ENCODE peak calls at places on chromosomes 4 and X, in ten cellular contexts. J, K, S, Z, Q, M, D, Y, F and W are unnamed samples.

GRCh38 chr4:130576218-130576617 is 1480.3 kb downstream of the C4orf33 start:
- DNase-seq in J (no peak), K (no peak), S (no peak), Z (no peak), Q (no peak), M (no peak), D (no peak), Y (no peak), F (no peak), W (no peak)

GRCh38 chrX:72247206-72247944 is 8.5 kb upstream of the ERCC6L start:
- DNase-seq in J (peak), K (no peak), S (peak), Z (no peak), Q (no peak), M (peak), D (peak), Y (no peak), F (no peak), W (no peak)

GRCh38 chr4:20074450-20074849 is 177.3 kb upstream of the SLIT2 start:
- DNase-seq in J (no peak), K (no peak), S (peak), Z (no peak), Q (no peak), M (no peak), D (peak), Y (no peak), F (no peak), W (no peak)

GRCh38 chr4:72665376-72665978 is 96.5 kb upstream of the ADAMTS3 start:
- DNase-seq in J (no peak), K (no peak), S (no peak), Z (no peak), Q (peak), M (no peak), D (no peak), Y (no peak), F (no peak), W (no peak)

GRCh38 chr4:3871181-3871852 is 105.1 kb downstream of the ADRA2C start:
- DNase-seq in J (peak), K (no peak), S (no peak), Z (no peak), Q (no peak), M (peak), D (no peak), Y (no peak), F (no peak), W (no peak)

GRCh38 chr4:182280439-182281111 is 37.4 kb downstream of the TENM3 start:
- DNase-seq in J (no peak), K (no peak), S (peak), Z (no peak), Q (no peak), M (no peak), D (no peak), Y (no peak), F (no peak), W (no peak)

GRCh38 chrX:152658302-152658701 is 20.6 kb downstream of the GABRQ start:
- DNase-seq in J (no peak), K (no peak), S (no peak), Z (no peak), Q (peak), M (no peak), D (no peak), Y (no peak), F (no peak), W (no peak)

GRCh38 chrX:130594453-130594916 is 192.7 kb downstream of the RBMX2 start:
- DNase-seq in J (no peak), K (no peak), S (no peak), Z (no peak), Q (no peak), M (no peak), D (no peak), Y (no peak), F (no peak), W (no peak)

GRCh38 chrX:46782034-46782433 is 23.1 kb upstream of the SLC9A7 start:
- DNase-seq in J (no peak), K (no peak), S (no peak), Z (no peak), Q (no peak), M (no peak), D (no peak), Y (no peak), F (no peak), W (no peak)

DNA sequence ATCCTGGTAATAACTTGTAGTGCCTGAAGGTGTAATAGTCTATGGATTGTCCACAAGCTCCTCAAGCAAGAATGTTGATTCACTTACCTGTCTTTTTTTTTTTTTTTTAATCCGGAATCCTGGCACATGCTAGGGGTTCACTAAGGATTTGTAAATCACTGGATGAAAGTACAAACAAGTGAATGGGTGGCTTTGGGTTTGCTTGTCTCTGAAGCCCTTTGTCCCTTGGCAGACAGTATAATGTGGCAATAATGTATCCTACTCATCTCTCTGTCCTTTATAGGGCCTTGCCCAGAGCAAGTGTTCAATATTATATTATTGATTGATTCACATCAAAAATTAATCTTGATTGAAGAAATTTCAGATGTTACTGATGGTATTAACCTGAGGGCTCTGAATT is 334.0 kb upstream of the CPEB2 start:
- DNase-seq in J (no peak), K (no peak), S (no peak), Z (no peak), Q (no peak), M (no peak), D (no peak), Y (no peak), F (no peak), W (no peak)
- TF ChIP-seq POLR2A in J (no peak), K (no peak), S (no peak), Z (no peak), Q (no peak), M (no peak), D (no peak), Y (no peak), F (no peak), W (no peak)

DNA sequence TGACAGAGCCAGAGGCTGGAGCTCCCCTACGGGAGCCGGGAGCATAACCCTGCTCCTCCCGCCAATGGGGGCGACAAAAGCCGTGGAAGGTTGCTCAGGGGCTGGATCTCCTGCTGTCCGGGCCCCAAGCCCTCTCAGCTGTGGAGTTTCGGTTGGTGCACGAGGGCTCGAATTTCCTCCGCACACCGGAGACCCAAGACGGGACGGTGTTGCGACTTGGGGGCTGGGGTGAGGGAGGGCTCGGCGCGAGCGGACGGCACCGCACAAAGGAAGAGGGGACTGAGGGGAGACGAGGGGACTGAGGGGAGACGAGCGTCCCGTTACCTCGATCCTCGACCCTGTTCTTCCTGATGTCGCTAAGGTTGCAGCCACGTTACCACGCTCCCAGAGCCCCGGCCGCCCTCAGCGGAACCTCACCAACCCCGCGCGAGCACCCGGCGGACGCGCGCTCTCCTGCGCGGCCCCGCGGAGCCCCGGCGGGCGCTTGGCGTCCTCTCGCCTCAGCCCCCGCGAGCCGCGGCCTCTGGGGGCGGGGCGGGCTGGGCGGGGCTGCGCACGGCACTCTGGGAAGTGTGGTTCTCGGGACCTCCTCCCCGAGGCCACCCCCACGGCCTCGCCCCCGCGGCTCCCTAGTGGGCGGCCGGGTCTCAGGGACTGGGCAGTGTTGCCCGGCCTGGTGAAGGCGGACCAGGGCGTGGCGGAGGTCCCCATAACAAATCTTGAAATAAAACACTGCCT is at the start of gene KLHL8:
- DNase-seq in J (peak), K (peak), S (peak), Z (peak), Q (peak), M (peak), D (peak), Y (peak), F (peak), W (peak)
- TF ChIP-seq POLR2A in J (peak), K (peak), S (peak), Z (no peak), Q (peak), M (no peak), D (peak), Y (peak), F (peak), W (peak)

DNA sequence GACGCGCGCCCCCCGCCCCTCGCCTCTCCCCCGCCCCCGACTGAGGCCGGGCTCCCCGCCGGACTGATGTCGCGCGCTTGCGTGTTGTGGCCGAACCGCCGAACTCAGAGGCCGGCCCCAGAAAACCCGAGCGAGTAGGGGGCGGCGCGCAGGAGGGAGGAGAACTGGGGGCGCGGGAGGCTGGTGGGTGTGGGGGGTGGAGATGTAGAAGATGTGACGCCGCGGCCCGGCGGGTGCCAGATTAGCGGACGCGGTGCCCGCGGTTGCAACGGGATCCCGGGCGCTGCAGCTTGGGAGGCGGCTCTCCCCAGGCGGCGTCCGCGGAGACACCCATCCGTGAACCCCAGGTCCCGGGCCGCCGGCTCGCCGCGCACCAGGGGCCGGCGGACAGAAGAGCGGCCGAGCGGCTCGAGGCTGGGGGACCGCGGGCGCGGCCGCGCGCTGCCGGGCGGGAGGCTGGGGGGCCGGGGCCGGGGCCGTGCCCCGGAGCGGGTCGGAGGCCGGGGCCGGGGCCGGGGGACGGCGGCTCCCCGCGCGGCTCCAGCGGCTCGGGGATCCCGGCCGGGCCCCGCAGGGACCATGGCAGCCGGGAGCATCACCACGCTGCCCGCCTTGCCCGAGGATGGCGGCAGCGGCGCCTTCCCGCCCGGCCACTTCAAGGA is at the start of gene FGF2:
- DNase-seq in J (peak), K (peak), S (peak), Z (peak), Q (peak), M (peak), D (peak), Y (peak), F (peak), W (no peak)
- TF ChIP-seq POLR2A in J (no peak), K (no peak), S (peak), Z (no peak), Q (no peak), M (no peak), D (peak), Y (no peak), F (no peak), W (peak)

DNA sequence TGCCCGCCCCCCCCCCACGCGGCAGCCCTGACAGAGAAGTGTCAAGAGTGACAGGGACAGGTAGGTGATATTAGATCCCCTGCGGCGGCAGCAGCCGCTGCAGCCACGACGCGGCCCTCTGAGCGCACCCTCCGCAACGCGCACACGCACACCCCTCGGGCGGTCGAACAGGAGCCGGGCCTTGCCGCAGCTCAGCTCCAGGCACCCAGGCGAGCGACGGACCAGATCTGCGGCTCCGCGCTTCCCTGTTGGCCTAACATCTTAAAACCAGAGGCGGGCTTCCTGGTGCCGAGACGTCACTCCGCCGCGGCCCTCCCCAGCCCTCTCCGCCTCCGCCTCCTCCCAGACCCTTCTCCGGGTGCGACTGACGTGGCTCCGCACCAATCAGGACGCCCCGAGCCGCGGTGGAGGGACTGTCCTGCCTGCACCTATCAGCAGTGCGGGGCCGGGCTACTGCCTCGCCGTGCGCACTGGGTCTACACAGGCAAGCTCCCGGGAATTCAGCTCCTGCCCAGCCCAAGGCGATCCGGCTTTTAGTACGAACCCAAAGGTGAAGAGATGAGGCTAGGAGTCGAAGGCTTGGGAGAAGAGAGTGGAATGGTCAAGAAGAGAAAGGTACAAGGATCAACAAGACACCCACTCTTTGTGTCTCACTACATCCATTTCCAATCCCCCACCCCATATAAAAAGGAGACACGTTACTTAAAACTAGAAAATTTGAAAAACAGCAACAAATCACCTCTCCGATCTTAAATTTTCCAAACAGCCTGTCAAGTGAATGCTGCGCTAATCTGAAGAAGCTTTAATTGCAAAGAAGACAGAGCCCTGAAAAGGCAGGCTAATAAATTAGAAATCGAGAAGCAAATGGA is at the start of gene PITX2:
- DNase-seq in J (peak), K (no peak), S (peak), Z (peak), Q (no peak), M (peak), D (peak), Y (peak), F (peak), W (no peak)
- TF ChIP-seq POLR2A in J (no peak), K (peak), S (no peak), Z (no peak), Q (no peak), M (no peak), D (no peak), Y (no peak), F (no peak), W (no peak)

GRCh38 chrX:10597871-10598270 is 22.5 kb downstream of the MID1 start:
- DNase-seq in J (no peak), K (no peak), S (peak), Z (no peak), Q (peak), M (no peak), D (peak), Y (no peak), F (no peak), W (no peak)
- TF ChIP-seq POLR2A in J (no peak), K (no peak), S (no peak), Z (no peak), Q (no peak), M (no peak), D (no peak), Y (no peak), F (no peak), W (no peak)

GRCh38 chrX:48003367-48003757 is 427 bp downstream of the ZNF182 start:
- DNase-seq in J (no peak), K (peak), S (no peak), Z (no peak), Q (peak), M (no peak), D (no peak), Y (no peak), F (peak), W (no peak)

GRCh38 chrX:48002929-48003328 is 860 bp downstream of the ZNF182 start:
- DNase-seq in J (no peak), K (no peak), S (no peak), Z (no peak), Q (no peak), M (no peak), D (no peak), Y (no peak), F (no peak), W (no peak)

GRCh38 chrX:48003758-48004457 is at the start of gene ZNF182:
- DNase-seq in J (peak), K (peak), S (peak), Z (peak), Q (peak), M (peak), D (peak), Y (peak), F (peak), W (peak)
- TF ChIP-seq POLR2A in J (peak), K (peak), S (peak), Z (no peak), Q (peak), M (no peak), D (no peak), Y (peak), F (peak), W (peak)

GRCh38 chr4:173516621-173517612 is 13.1 kb downstream of the HAND2 start:
- DNase-seq in J (no peak), K (no peak), S (no peak), Z (no peak), Q (no peak), M (no peak), D (no peak), Y (no peak), F (no peak), W (no peak)
- TF ChIP-seq POLR2A in J (no peak), K (no peak), S (no peak), Z (no peak), Q (no peak), M (no peak), D (no peak), Y (no peak), F (no peak), W (no peak)

GRCh38 chr4:25860586-25861421 is 2.0 kb downstream of the SEL1L3 start:
- DNase-seq in J (no peak), K (peak), S (peak), Z (no peak), Q (peak), M (no peak), D (peak), Y (no peak), F (no peak), W (no peak)

GRCh38 chr4:25857403-25857802 is 5.4 kb downstream of the SEL1L3 start:
- DNase-seq in J (no peak), K (no peak), S (no peak), Z (no peak), Q (peak), M (no peak), D (no peak), Y (no peak), F (no peak), W (no peak)

GRCh38 chr4:25857851-25858400 is 4.9 kb downstream of the SEL1L3 start:
- DNase-seq in J (no peak), K (no peak), S (no peak), Z (no peak), Q (no peak), M (no peak), D (no peak), Y (no peak), F (no peak), W (no peak)

GRCh38 chr4:25861422-25861926 is 1.3 kb downstream of the SEL1L3 start:
- DNase-seq in J (no peak), K (no peak), S (peak), Z (no peak), Q (peak), M (no peak), D (peak), Y (no peak), F (no peak), W (no peak)

DNA sequence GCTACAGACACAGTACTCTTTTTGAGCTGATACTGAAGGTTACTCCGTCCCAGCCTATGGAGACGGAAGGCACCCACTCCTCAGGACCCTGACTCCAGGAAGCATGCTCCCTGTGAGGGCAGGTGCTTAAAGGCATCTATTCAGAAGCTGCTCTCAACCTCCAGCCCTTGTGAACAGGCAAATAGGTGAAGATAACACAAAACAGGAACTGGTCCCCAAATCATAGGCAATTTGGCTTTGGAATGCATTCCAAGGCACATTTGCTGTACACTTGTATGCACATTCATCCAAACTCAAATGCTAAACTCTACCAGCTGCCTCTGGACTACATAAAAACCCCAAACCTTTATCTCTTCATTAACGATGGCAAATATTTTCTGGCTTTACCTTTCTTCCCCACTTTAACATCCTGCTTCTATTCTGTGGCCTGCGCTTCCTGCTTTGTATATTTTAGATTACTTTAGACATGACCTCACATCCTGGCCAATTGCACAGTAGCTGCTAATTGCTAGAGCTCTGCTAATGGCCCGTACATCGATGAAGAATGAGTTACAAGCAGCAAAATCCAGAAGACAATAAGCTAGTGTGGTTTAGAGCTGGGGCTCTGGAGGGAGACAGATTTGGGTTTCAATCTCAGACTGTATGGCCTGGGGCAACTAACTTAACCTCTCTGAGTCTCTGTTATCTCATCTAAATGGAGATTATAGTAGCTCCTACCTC is 3.2 kb downstream of the SEL1L3 start:
- DNase-seq in J (no peak), K (peak), S (no peak), Z (no peak), Q (peak), M (no peak), D (peak), Y (no peak), F (no peak), W (no peak)
- TF ChIP-seq POLR2A in J (no peak), K (no peak), S (no peak), Z (no peak), Q (no peak), M (no peak), D (no peak), Y (no peak), F (no peak), W (no peak)

GRCh38 chr4:163166041-163166579 is 580 bp downstream of the NAF1 start:
- DNase-seq in J (peak), K (peak), S (peak), Z (peak), Q (peak), M (peak), D (peak), Y (peak), F (peak), W (peak)
- TF ChIP-seq POLR2A in J (no peak), K (no peak), S (peak), Z (no peak), Q (no peak), M (no peak), D (no peak), Y (no peak), F (no peak), W (peak)